ENCODE peak calls at places on chromosomes 7 and 10, in four cellular contexts. B, M, J and L are unnamed samples.

GRCh38 chr7:127995157-127995865 is 35.9 kb downstream of the LRRC4 start:
- DNase-seq in B (no peak), M (no peak), J (no peak), L (no peak)

GRCh38 chr7:110831450-110831849 is 259.5 kb upstream of the LRRN3 start:
- DNase-seq in B (no peak), M (no peak), J (no peak), L (no peak)

GRCh38 chr7:192035-192649 is at the start of gene FAM20C:
- DNase-seq in B (peak), M (peak), J (peak), L (no peak)

GRCh38 chr10:132163278-132163765 is 23.4 kb upstream of the DPYSL4 start:
- DNase-seq in B (no peak), M (peak), J (peak), L (peak)

GRCh38 chr10:15169555-15170407 is 1.3 kb upstream of the NMT2 start:
- DNase-seq in B (no peak), M (no peak), J (no peak), L (no peak)

GRCh38 chr7:83643012-83643411 is 5.9 kb downstream of the SEMA3E start:
- DNase-seq in B (no peak), M (no peak), J (no peak), L (no peak)

GRCh38 chr10:35912615-35913170 is 270.6 kb upstream of the FZD8 start:
- DNase-seq in B (no peak), M (peak), J (no peak), L (no peak)

GRCh38 chr7:151339651-151340377 is 1.8 kb upstream of the NUB1 start:
- DNase-seq in B (peak), M (no peak), J (no peak), L (peak)

GRCh38 chr7:158592541-158592940 is 4.9 kb upstream of the PTPRN2 start:
- DNase-seq in B (no peak), M (no peak), J (no peak), L (no peak)

GRCh38 chr7:138625849-138626230 is 75.3 kb downstream of the SVOPL start:
- DNase-seq in B (no peak), M (no peak), J (no peak), L (no peak)

GRCh38 chr10:70679498-70679897 is 7.2 kb downstream of the ADAMTS14 start:
- DNase-seq in B (no peak), M (no peak), J (no peak), L (no peak)

GRCh38 chr10:20105931-20106330 is 289.7 kb downstream of the PLXDC2 start:
- DNase-seq in B (no peak), M (no peak), J (no peak), L (no peak)

GRCh38 chr7:151080091-151080521 is 503 bp downstream of the FASTK start:
- DNase-seq in B (no peak), M (no peak), J (no peak), L (no peak)

GRCh38 chr7:133139350-133139749 is 57.5 kb upstream of the CHCHD3 start:
- DNase-seq in B (no peak), M (no peak), J (no peak), L (no peak)

GRCh38 chr7:1362301-1362700 is 97.0 kb downstream of the MICALL2 start:
- DNase-seq in B (no peak), M (no peak), J (no peak), L (no peak)

GRCh38 chr7:30001953-30002352 is 12.4 kb upstream of the SCRN1 start:
- DNase-seq in B (no peak), M (no peak), J (no peak), L (no peak)

GRCh38 chr10:114285961-114286441 is 46.9 kb downstream of the VWA2 start:
- DNase-seq in B (no peak), M (no peak), J (no peak), L (no peak)

GRCh38 chr10:22682237-22683192 is 31.9 kb downstream of the PIP4K2A start:
- DNase-seq in B (no peak), M (peak), J (no peak), L (no peak)

GRCh38 chr10:11505636-11506035 is 105.8 kb downstream of the USP6NL start:
- DNase-seq in B (no peak), M (no peak), J (no peak), L (no peak)

GRCh38 chr7:2069472-2069860 is 163.3 kb downstream of the MAD1L1 start:
- DNase-seq in B (no peak), M (no peak), J (no peak), L (no peak)

GRCh38 chr7:111855161-111855841 is 293.0 kb upstream of the IMMP2L start:
- DNase-seq in B (no peak), M (peak), J (peak), L (peak)

GRCh38 chr7:3134715-3135114 is 91.0 kb upstream of the CARD11 start:
- DNase-seq in B (no peak), M (no peak), J (no peak), L (no peak)

DNA sequence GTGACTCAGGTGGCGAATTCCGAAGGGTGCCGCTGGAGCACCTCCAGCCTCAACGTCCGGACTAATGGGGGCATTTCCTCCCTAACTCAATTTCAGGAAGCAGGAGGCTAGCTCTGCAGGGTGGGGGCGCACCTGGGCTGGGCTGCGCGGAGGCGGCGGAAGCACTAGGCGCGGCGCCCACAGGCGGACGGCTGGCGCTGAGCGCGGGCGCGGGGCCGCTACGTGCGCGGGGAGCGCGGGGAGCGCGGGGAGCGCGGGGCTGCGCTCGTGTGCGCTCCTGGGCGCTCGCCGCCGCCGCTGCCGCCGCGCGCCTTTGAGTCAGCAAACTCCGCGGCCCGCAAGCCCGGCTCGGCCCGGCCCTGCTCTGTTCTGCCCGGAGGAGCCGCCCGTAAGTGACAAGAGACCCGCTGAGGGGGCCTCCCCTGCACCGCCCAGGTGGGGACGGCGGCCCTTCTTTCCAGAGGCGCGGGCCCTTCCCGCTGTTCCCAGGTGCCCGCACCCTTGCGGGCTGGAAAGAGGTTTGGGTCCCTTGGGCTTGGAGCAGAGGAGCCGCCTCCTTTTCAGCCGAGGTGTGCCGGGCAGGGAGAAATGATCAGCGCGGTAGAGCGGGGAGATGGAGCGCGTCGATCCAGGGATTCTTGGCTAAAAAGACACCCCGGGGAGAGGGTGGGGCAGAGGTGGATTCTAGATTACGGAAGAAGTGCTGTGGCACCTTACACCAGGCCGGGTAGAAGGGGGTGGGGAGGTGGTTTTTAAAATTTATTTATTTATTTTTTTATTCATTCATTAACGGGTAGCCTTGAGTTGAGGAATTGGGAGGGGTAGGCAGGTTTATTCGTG is at the start of gene SNX10:
- DNase-seq in B (peak), M (peak), J (peak), L (peak)
- TF ChIP-seq CTCF in B (peak), M (peak), J (no peak), L (peak)

DNA sequence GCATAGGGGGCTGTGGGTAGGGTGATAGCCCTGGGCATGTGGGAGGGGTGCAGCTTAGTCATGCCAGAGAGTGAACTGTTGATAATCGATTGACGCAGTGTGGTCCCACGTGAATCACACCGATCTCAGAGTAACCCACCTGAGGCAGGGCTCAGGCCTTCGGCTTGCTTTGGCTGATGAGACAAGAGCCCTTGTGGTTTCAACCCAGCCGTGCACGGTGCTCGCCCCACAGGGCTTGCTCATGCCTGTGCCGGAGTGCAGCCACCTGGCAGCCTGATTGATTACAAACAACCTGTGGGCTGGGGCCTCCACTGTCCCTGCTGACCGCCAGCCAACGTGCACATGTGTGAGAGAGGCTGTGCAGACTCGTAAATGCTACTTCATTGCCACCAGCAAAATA is 144.8 kb upstream of the ADARB2 start:
- DNase-seq in B (no peak), M (no peak), J (no peak), L (no peak)
- TF ChIP-seq CTCF in B (no peak), M (no peak), J (no peak), L (no peak)

GRCh38 chr10:48231699-48232315 is 42.7 kb downstream of the FRMPD2 start:
- DNase-seq in B (no peak), M (no peak), J (no peak), L (peak)

GRCh38 chr10:48232717-48233447 is 41.6 kb downstream of the FRMPD2 start:
- DNase-seq in B (no peak), M (no peak), J (no peak), L (no peak)

GRCh38 chr10:48234295-48234694 is 40.2 kb downstream of the FRMPD2 start:
- DNase-seq in B (no peak), M (no peak), J (no peak), L (no peak)

GRCh38 chr10:48234807-48235206 is 39.7 kb downstream of the FRMPD2 start:
- DNase-seq in B (no peak), M (no peak), J (no peak), L (no peak)

GRCh38 chr10:48233643-48234042 is 40.9 kb downstream of the FRMPD2 start:
- DNase-seq in B (no peak), M (no peak), J (no peak), L (no peak)
- TF ChIP-seq CTCF in B (no peak), M (no peak), J (no peak), L (no peak)

GRCh38 chr10:118800920-118801319 is 46.1 kb upstream of the CACUL1 start:
- DNase-seq in B (no peak), M (peak), J (peak), L (no peak)
- TF ChIP-seq CTCF in B (peak), M (no peak), J (peak), L (no peak)

DNA sequence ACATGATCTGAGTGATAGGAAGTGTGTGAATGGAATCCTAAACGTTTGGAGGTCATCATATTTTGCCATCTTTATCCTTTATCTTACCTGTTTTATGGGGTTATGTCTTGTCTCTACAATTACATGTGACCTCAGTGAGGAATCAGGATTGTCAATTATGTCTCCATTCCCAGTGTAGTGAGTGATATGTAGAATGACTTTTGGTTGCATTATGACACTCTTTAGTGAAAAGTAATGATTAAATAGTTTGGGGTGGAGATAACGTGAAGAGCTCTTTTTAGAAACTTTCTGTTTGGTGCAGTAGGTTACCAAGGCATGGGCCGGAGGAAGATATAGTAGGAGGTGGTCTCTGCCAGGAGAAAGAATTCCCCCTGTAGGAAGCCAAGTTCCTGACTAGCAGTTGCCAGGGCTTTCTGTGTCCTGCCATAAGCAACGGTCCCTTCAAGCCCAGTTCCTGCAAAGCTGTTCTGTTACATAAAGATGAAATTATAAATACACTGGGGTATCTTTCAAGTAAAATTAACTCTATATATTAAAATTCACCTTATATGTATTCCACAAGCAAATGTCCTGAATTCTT is 228.2 kb downstream of the NSUN6 start:
- DNase-seq in B (no peak), M (no peak), J (no peak), L (no peak)
- TF ChIP-seq CTCF in B (no peak), M (no peak), J (no peak), L (no peak)

GRCh38 chr7:23693224-23693623 is 13.2 kb downstream of the FAM221A start:
- DNase-seq in B (no peak), M (no peak), J (no peak), L (no peak)

GRCh38 chr7:23691320-23691719 is 11.3 kb downstream of the FAM221A start:
- DNase-seq in B (no peak), M (no peak), J (no peak), L (no peak)

GRCh38 chr7:23687011-23687410 is 7.0 kb downstream of the FAM221A start:
- DNase-seq in B (no peak), M (no peak), J (peak), L (no peak)

GRCh38 chr7:23685770-23686169 is 5.8 kb downstream of the FAM221A start:
- DNase-seq in B (no peak), M (no peak), J (no peak), L (no peak)

DNA sequence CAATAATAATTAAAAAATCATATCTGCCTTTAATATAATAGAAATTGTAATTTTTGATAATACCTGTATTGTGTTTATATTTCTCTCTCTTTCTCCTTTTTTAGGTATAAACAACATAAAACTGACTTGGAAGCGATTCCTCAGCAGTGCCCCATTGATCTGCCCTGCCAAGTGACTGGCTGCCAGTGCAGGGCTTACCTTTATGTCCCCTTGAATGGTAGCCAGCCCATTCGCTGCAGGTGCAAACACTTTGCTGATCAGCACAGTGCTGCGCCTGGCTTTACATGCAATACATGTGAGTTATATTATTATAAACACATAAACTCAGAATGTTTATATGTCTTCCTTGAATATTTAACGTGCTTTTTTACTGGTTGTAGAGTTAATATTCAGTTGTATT is 9.2 kb downstream of the FAM221A start:
- DNase-seq in B (no peak), M (no peak), J (peak), L (no peak)
- TF ChIP-seq CTCF in B (no peak), M (no peak), J (no peak), L (no peak)

GRCh38 chr7:55130079-55130476 is 111.3 kb downstream of the EGFR start:
- DNase-seq in B (no peak), M (no peak), J (no peak), L (no peak)
- TF ChIP-seq CTCF in B (no peak), M (no peak), J (no peak), L (no peak)

DNA sequence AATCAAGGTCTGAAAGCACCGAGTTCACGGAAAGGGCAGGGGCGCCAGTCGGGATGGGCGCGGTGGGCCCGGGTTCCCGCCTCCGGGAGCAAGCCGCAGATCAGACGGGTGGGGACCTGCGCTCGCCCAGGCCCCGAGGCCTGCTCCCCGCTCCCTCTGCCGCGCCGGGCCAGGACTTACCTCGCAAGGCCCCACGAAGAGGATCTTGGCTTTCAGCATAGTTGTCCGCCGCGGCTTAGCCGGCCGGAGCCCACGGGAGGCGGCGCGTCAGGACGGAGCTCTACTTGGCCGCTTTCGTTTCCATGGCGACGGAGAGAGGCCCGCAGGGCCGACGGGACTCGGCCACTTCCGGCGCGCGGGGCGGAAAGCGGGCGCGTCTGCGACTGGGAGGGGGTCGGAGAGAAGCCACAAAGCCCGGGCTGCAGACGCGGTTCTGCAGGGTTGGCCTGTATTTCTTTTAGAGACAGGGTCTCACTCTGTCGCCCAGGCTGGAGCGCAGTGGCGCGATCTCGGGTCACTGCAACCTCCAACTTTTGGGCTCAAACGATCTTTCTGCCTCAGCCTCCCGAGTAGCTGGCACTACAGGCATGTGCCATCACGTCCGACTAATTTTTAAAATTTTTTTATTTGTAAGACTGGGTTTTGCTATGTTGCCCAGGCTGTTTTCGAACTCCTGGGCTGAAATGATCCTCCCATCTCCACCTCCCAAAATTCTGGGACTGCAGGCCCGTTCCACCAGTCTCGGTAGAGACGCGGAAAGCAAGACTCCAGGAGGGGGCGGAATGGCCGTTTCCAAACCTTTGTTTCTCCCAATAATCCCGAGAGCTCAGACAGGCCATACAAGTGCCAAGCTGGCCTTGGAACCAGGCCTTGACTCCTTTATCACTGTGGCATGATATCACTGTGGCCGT is at the start of gene IFT22:
- DNase-seq in B (peak), M (peak), J (peak), L (peak)
- TF ChIP-seq CTCF in B (no peak), M (peak), J (no peak), L (no peak)